ENCODE peak calls at places on chromosome 1, in four cellular contexts. One of them, this sample, is unnamed.

GRCh38 chr1:111769517-111770146 is 13.9 kb downstream of the DDX20 start:
- DNase-seq in endodermal cell: no peak
- DNase-seq in activated naive CD4-positive, alpha-beta T cell treated with anti-CD3 and anti-CD28 coated beads for 36 hours: peak
- DNase-seq in T follicular helper cell: peak
- DNase-seq in this sample: peak

GRCh38 chr1:155178441-155179106 is 4.9 kb downstream of the TRIM46 start:
- DNase-seq in endodermal cell: peak
- DNase-seq in activated naive CD4-positive, alpha-beta T cell treated with anti-CD3 and anti-CD28 coated beads for 36 hours: no peak
- DNase-seq in T follicular helper cell: no peak
- DNase-seq in this sample: no peak

GRCh38 chr1:170562644-170563338 is 30.8 kb downstream of the GORAB start:
- DNase-seq in endodermal cell: peak
- DNase-seq in activated naive CD4-positive, alpha-beta T cell treated with anti-CD3 and anti-CD28 coated beads for 36 hours: peak
- DNase-seq in T follicular helper cell: no peak
- DNase-seq in this sample: peak

GRCh38 chr1:219812491-219813221 is 115.7 kb downstream of the SLC30A10 start:
- DNase-seq in endodermal cell: peak
- DNase-seq in activated naive CD4-positive, alpha-beta T cell treated with anti-CD3 and anti-CD28 coated beads for 36 hours: peak
- DNase-seq in T follicular helper cell: no peak
- DNase-seq in this sample: peak

GRCh38 chr1:169124459-169124858 is 18.0 kb downstream of the ATP1B1 start:
- DNase-seq in endodermal cell: no peak
- DNase-seq in activated naive CD4-positive, alpha-beta T cell treated with anti-CD3 and anti-CD28 coated beads for 36 hours: no peak
- DNase-seq in T follicular helper cell: no peak
- DNase-seq in this sample: no peak

GRCh38 chr1:50279622-50280320 is 143.5 kb downstream of the DMRTA2 start:
- DNase-seq in endodermal cell: peak
- DNase-seq in activated naive CD4-positive, alpha-beta T cell treated with anti-CD3 and anti-CD28 coated beads for 36 hours: peak
- DNase-seq in T follicular helper cell: no peak
- DNase-seq in this sample: peak

GRCh38 chr1:42957229-42957879 is 1.3 kb downstream of the SLC2A1 start:
- DNase-seq in endodermal cell: no peak
- DNase-seq in activated naive CD4-positive, alpha-beta T cell treated with anti-CD3 and anti-CD28 coated beads for 36 hours: no peak
- DNase-seq in T follicular helper cell: no peak
- DNase-seq in this sample: no peak

GRCh38 chr1:23029337-23029736 is 10.1 kb downstream of the KDM1A start:
- DNase-seq in endodermal cell: no peak
- DNase-seq in activated naive CD4-positive, alpha-beta T cell treated with anti-CD3 and anti-CD28 coated beads for 36 hours: no peak
- DNase-seq in T follicular helper cell: no peak
- DNase-seq in this sample: no peak

GRCh38 chr1:91613594-91613993 is 112.9 kb downstream of the CDC7 start:
- DNase-seq in endodermal cell: no peak
- DNase-seq in activated naive CD4-positive, alpha-beta T cell treated with anti-CD3 and anti-CD28 coated beads for 36 hours: no peak
- DNase-seq in T follicular helper cell: no peak
- DNase-seq in this sample: peak

GRCh38 chr1:246219508-246220030 is 287.5 kb downstream of the SMYD3 start:
- DNase-seq in endodermal cell: peak
- DNase-seq in activated naive CD4-positive, alpha-beta T cell treated with anti-CD3 and anti-CD28 coated beads for 36 hours: no peak
- DNase-seq in T follicular helper cell: no peak
- DNase-seq in this sample: peak

GRCh38 chr1:97685355-97685754 is 235.5 kb downstream of the DPYD start:
- DNase-seq in endodermal cell: no peak
- DNase-seq in activated naive CD4-positive, alpha-beta T cell treated with anti-CD3 and anti-CD28 coated beads for 36 hours: no peak
- DNase-seq in T follicular helper cell: no peak
- DNase-seq in this sample: no peak

GRCh38 chr1:103056423-103056822 is 51.9 kb downstream of the COL11A1 start:
- DNase-seq in endodermal cell: no peak
- DNase-seq in activated naive CD4-positive, alpha-beta T cell treated with anti-CD3 and anti-CD28 coated beads for 36 hours: no peak
- DNase-seq in T follicular helper cell: no peak
- DNase-seq in this sample: no peak

GRCh38 chr1:225631041-225631663 is 21.8 kb downstream of the ENAH start:
- DNase-seq in endodermal cell: no peak
- DNase-seq in activated naive CD4-positive, alpha-beta T cell treated with anti-CD3 and anti-CD28 coated beads for 36 hours: no peak
- DNase-seq in T follicular helper cell: no peak
- DNase-seq in this sample: no peak

GRCh38 chr1:218303176-218303575 is 18.1 kb downstream of the RRP15 start:
- DNase-seq in endodermal cell: no peak
- DNase-seq in activated naive CD4-positive, alpha-beta T cell treated with anti-CD3 and anti-CD28 coated beads for 36 hours: no peak
- DNase-seq in T follicular helper cell: no peak
- DNase-seq in this sample: no peak

GRCh38 chr1:204894031-204894430 is 23.4 kb downstream of the NFASC start:
- DNase-seq in endodermal cell: no peak
- DNase-seq in activated naive CD4-positive, alpha-beta T cell treated with anti-CD3 and anti-CD28 coated beads for 36 hours: no peak
- DNase-seq in T follicular helper cell: no peak
- DNase-seq in this sample: no peak

GRCh38 chr1:40944841-40945430 is 34.6 kb upstream of the CTPS1 start:
- DNase-seq in endodermal cell: no peak
- DNase-seq in activated naive CD4-positive, alpha-beta T cell treated with anti-CD3 and anti-CD28 coated beads for 36 hours: no peak
- DNase-seq in T follicular helper cell: no peak
- DNase-seq in this sample: no peak

GRCh38 chr1:54390655-54391054 is 15.5 kb downstream of the SSBP3 start:
- DNase-seq in endodermal cell: no peak
- DNase-seq in activated naive CD4-positive, alpha-beta T cell treated with anti-CD3 and anti-CD28 coated beads for 36 hours: no peak
- DNase-seq in T follicular helper cell: no peak
- DNase-seq in this sample: no peak

GRCh38 chr1:207335695-207336363 is 14.4 kb downstream of the CD55 start:
- DNase-seq in endodermal cell: no peak
- DNase-seq in activated naive CD4-positive, alpha-beta T cell treated with anti-CD3 and anti-CD28 coated beads for 36 hours: peak
- DNase-seq in T follicular helper cell: no peak
- DNase-seq in this sample: peak

GRCh38 chr1:26677306-26678115 is 18.3 kb upstream of the ARID1A start:
- DNase-seq in endodermal cell: peak
- DNase-seq in activated naive CD4-positive, alpha-beta T cell treated with anti-CD3 and anti-CD28 coated beads for 36 hours: peak
- DNase-seq in T follicular helper cell: peak
- DNase-seq in this sample: peak

GRCh38 chr1:223513309-223513708 is 120.1 kb downstream of the CCDC185 start:
- DNase-seq in endodermal cell: no peak
- DNase-seq in activated naive CD4-positive, alpha-beta T cell treated with anti-CD3 and anti-CD28 coated beads for 36 hours: no peak
- DNase-seq in T follicular helper cell: no peak
- DNase-seq in this sample: no peak

GRCh38 chr1:3066826-3067225 is 2.2 kb upstream of the PRDM16 start:
- DNase-seq in endodermal cell: no peak
- DNase-seq in activated naive CD4-positive, alpha-beta T cell treated with anti-CD3 and anti-CD28 coated beads for 36 hours: no peak
- DNase-seq in T follicular helper cell: no peak
- DNase-seq in this sample: no peak

GRCh38 chr1:51517361-51518032 is 1.6 kb downstream of the EPS15 start:
- DNase-seq in endodermal cell: no peak
- DNase-seq in activated naive CD4-positive, alpha-beta T cell treated with anti-CD3 and anti-CD28 coated beads for 36 hours: no peak
- DNase-seq in T follicular helper cell: no peak
- DNase-seq in this sample: no peak

GRCh38 chr1:238892612-238893011 is 493.8 kb upstream of the CHRM3 start:
- DNase-seq in endodermal cell: no peak
- DNase-seq in activated naive CD4-positive, alpha-beta T cell treated with anti-CD3 and anti-CD28 coated beads for 36 hours: no peak
- DNase-seq in T follicular helper cell: no peak
- DNase-seq in this sample: peak

GRCh38 chr1:114719424-114719787 is 2.8 kb upstream of the NRAS start:
- DNase-seq in endodermal cell: no peak
- DNase-seq in activated naive CD4-positive, alpha-beta T cell treated with anti-CD3 and anti-CD28 coated beads for 36 hours: no peak
- DNase-seq in T follicular helper cell: no peak
- DNase-seq in this sample: no peak

GRCh38 chr1:47023268-47024137 is at the start of gene CYP4X1:
- DNase-seq in endodermal cell: peak
- DNase-seq in activated naive CD4-positive, alpha-beta T cell treated with anti-CD3 and anti-CD28 coated beads for 36 hours: no peak
- DNase-seq in T follicular helper cell: no peak
- DNase-seq in this sample: peak

GRCh38 chr1:110164951-110165350 is 14.7 kb downstream of the SLC6A17 start:
- DNase-seq in endodermal cell: no peak
- DNase-seq in activated naive CD4-positive, alpha-beta T cell treated with anti-CD3 and anti-CD28 coated beads for 36 hours: no peak
- DNase-seq in T follicular helper cell: no peak
- DNase-seq in this sample: no peak

GRCh38 chr1:37478890-37479254 is 4.5 kb downstream of the ZC3H12A start:
- DNase-seq in endodermal cell: no peak
- DNase-seq in activated naive CD4-positive, alpha-beta T cell treated with anti-CD3 and anti-CD28 coated beads for 36 hours: peak
- DNase-seq in T follicular helper cell: no peak
- DNase-seq in this sample: no peak

GRCh38 chr1:168582690-168583325 is 6.4 kb downstream of the XCL1 start:
- DNase-seq in endodermal cell: no peak
- DNase-seq in activated naive CD4-positive, alpha-beta T cell treated with anti-CD3 and anti-CD28 coated beads for 36 hours: no peak
- DNase-seq in T follicular helper cell: no peak
- DNase-seq in this sample: peak

GRCh38 chr1:70587803-70588465 is 176.9 kb downstream of the CTH start:
- DNase-seq in endodermal cell: no peak
- DNase-seq in activated naive CD4-positive, alpha-beta T cell treated with anti-CD3 and anti-CD28 coated beads for 36 hours: no peak
- DNase-seq in T follicular helper cell: no peak
- DNase-seq in this sample: no peak

GRCh38 chr1:13832100-13832499 is 132.1 kb downstream of the PRDM2 start:
- DNase-seq in endodermal cell: no peak
- DNase-seq in activated naive CD4-positive, alpha-beta T cell treated with anti-CD3 and anti-CD28 coated beads for 36 hours: no peak
- DNase-seq in T follicular helper cell: no peak
- DNase-seq in this sample: no peak